ENCODE peak calls at places on chromosomes 13 and 19, in six cellular contexts. I is H1, V is stomach, E is prostate gland, F is GM23338, R is esophagus muscularis mucosa. T is an unnamed sample.

GRCh38 chr13:87003265-87003664 is 667.9 kb upstream of the SLITRK5 start:
- DNase-seq in I (no peak), V (no peak), E (no peak), F (no peak), R (no peak), T (no peak)

GRCh38 chr19:10206226-10206873 is 11.6 kb upstream of the DNMT1 start:
- DNase-seq in I (no peak), V (no peak), E (no peak), F (no peak), R (no peak), T (no peak)

GRCh38 chr13:30022256-30022655 is 171.8 kb upstream of the UBL3 start:
- DNase-seq in I (no peak), V (no peak), E (no peak), F (no peak), R (no peak), T (no peak)

GRCh38 chr13:85650613-85651012 is 148.6 kb downstream of the SLITRK6 start:
- DNase-seq in I (no peak), V (no peak), E (no peak), F (peak), R (no peak), T (no peak)

GRCh38 chr19:55172741-55173140 is 6.3 kb upstream of the DNAAF3 start:
- DNase-seq in I (no peak), V (no peak), E (no peak), F (no peak), R (no peak), T (no peak)

GRCh38 chr13:68697551-68697950 is 1410.1 kb upstream of the ATXN8OS start:
- DNase-seq in I (no peak), V (no peak), E (no peak), F (no peak), R (no peak), T (no peak)

GRCh38 chr19:29311391-29311790 is 98.4 kb upstream of the UQCRFS1 start:
- DNase-seq in I (no peak), V (no peak), E (no peak), F (peak), R (no peak), T (no peak)

GRCh38 chr13:34201050-34201913 is 383.3 kb downstream of the RFC3 start:
- DNase-seq in I (no peak), V (no peak), E (peak), F (no peak), R (no peak), T (no peak)

GRCh38 chr19:3809881-3810707 is 23.9 kb upstream of the MATK start:
- DNase-seq in I (no peak), V (no peak), E (no peak), F (no peak), R (no peak), T (no peak)

GRCh38 chr19:40403262-40403984 is 9.8 kb downstream of the PRX start:
- DNase-seq in I (peak), V (peak), E (peak), F (peak), R (peak), T (peak)

GRCh38 chr13:77306458-77306857 is 20.4 kb downstream of the MYCBP2 start:
- DNase-seq in I (no peak), V (no peak), E (no peak), F (no peak), R (no peak), T (no peak)

GRCh38 chr19:11624064-11624463 is 26.8 kb downstream of the ZNF627 start:
- DNase-seq in I (no peak), V (no peak), E (no peak), F (no peak), R (no peak), T (no peak)

GRCh38 chr19:19554074-19555023 is 16.3 kb downstream of the CILP2 start:
- DNase-seq in I (no peak), V (peak), E (no peak), F (peak), R (no peak), T (peak)

GRCh38 chr13:112441779-112442310 is 65.7 kb downstream of the SPACA7 start:
- DNase-seq in I (no peak), V (no peak), E (no peak), F (no peak), R (no peak), T (peak)

GRCh38 chr13:101876951-101877350 is 424.5 kb downstream of the ITGBL1 start:
- DNase-seq in I (no peak), V (no peak), E (no peak), F (no peak), R (no peak), T (no peak)

GRCh38 chr13:43596924-43597598 is 189.7 kb downstream of the ENOX1 start:
- DNase-seq in I (no peak), V (no peak), E (no peak), F (no peak), R (no peak), T (no peak)

GRCh38 chr13:20945952-20946383 is 43.4 kb upstream of the XPO4 start:
- DNase-seq in I (peak), V (no peak), E (no peak), F (peak), R (no peak), T (no peak)

GRCh38 chr19:21603431-21604153 is 98.2 kb downstream of the ZNF429 start:
- DNase-seq in I (no peak), V (no peak), E (no peak), F (peak), R (no peak), T (no peak)

GRCh38 chr19:41407271-41407670 is 9.7 kb downstream of the BCKDHA start:
- DNase-seq in I (no peak), V (no peak), E (no peak), F (peak), R (no peak), T (no peak)

GRCh38 chr13:97492257-97492656 is 58.3 kb downstream of the RAP2A start:
- DNase-seq in I (no peak), V (no peak), E (no peak), F (no peak), R (no peak), T (no peak)

GRCh38 chr13:113092776-113093579 is 12.6 kb upstream of the F7 start:
- DNase-seq in I (no peak), V (no peak), E (no peak), F (no peak), R (no peak), T (peak)

GRCh38 chr13:47835470-47836228 is 165.4 kb downstream of the SUCLA2 start:
- DNase-seq in I (no peak), V (no peak), E (no peak), F (no peak), R (peak), T (no peak)

GRCh38 chr19:28023064-28023463 is 1189.9 kb downstream of the UQCRFS1 start:
- DNase-seq in I (no peak), V (no peak), E (no peak), F (no peak), R (peak), T (no peak)

GRCh38 chr13:92592757-92593156 is 633.9 kb upstream of the GPC6 start:
- DNase-seq in I (no peak), V (no peak), E (no peak), F (no peak), R (no peak), T (no peak)

GRCh38 chr19:35231956-35232746 is 3.6 kb upstream of the FAM187B start:
- DNase-seq in I (no peak), V (no peak), E (no peak), F (no peak), R (peak), T (no peak)

GRCh38 chr13:24187185-24187584 is 26.7 kb downstream of the SPATA13 start:
- DNase-seq in I (no peak), V (no peak), E (no peak), F (no peak), R (peak), T (no peak)

GRCh38 chr19:17385878-17386611 is 8.0 kb downstream of the CCDC194 start:
- DNase-seq in I (no peak), V (peak), E (no peak), F (peak), R (no peak), T (peak)

GRCh38 chr19:14002571-14003278 is 3.4 kb downstream of the RFX1 start:
- DNase-seq in I (no peak), V (no peak), E (no peak), F (no peak), R (no peak), T (no peak)

GRCh38 chr13:86446311-86446710 is 647.1 kb upstream of the SLITRK6 start:
- DNase-seq in I (peak), V (no peak), E (no peak), F (peak), R (no peak), T (no peak)

GRCh38 chr19:55146648-55147218 is 2.3 kb downstream of the TNNT1 start:
- DNase-seq in I (peak), V (no peak), E (no peak), F (peak), R (no peak), T (no peak)

GRCh38 chr19:49318296-49318695 is 6.7 kb downstream of the SLC6A16 start:
- DNase-seq in I (no peak), V (no peak), E (no peak), F (no peak), R (no peak), T (no peak)

GRCh38 chr13:45121421-45121820 is 1.1 kb downstream of the GTF2F2 start:
- DNase-seq in I (no peak), V (no peak), E (no peak), F (peak), R (no peak), T (no peak)
- TF ChIP-seq CTCF in I (no peak), V (no peak), E (no peak), F (no peak), R (no peak), T (no peak)

DNA sequence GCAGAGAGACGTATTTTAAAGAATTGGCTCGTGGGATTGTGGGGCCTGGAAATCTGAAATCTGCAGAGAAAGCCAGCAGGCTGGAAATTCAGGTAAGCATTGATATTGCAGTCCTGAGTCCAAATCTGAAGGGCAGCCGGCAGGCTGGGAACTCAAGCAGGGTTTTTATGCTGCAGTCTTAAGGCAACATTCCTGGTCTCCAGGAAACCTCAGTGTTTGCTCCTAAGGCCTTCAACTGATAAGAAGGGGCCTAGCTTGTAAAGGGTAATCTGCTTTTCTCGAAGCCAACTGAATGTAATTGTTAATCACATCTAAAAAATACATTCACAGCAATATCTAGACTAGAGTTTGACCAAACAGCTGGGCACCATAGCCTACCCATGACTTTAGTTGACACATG is 154.4 kb downstream of the EFNB2 start:
- DNase-seq in I (no peak), V (peak), E (no peak), F (no peak), R (no peak), T (no peak)
- TF ChIP-seq POLR2AphosphoS5 in I (no peak), V (no peak), E (no peak), F (no peak), R (no peak), T (no peak)

GRCh38 chr19:31139871-31140505 is 209.2 kb downstream of the TSHZ3 start:
- DNase-seq in I (no peak), V (no peak), E (no peak), F (no peak), R (no peak), T (no peak)
- TF ChIP-seq CTCF in I (no peak), V (no peak), E (no peak), F (no peak), R (no peak), T (no peak)

GRCh38 chr13:90519157-90519556 is 828.3 kb upstream of the MIR17HG start:
- DNase-seq in I (no peak), V (no peak), E (no peak), F (no peak), R (no peak), T (peak)

DNA sequence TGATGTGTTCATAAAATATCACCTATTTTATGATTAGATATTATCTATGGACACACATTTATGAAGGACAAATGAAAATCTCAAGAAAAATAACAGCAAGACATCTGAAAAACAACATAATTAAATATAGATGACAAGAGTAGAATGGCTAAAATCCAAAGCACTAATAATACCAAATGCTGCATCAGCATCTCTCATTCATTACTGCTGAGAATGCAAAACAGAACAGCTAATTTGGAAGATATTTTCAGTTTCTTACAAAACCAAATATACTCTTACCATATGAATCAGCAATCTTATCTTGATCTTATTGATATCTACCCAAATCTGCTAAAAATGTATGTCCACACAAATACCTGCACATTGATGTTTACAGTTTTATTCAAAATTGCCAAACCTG is 829.1 kb upstream of the MIR17HG start:
- DNase-seq in I (no peak), V (no peak), E (no peak), F (no peak), R (no peak), T (no peak)
- TF ChIP-seq POLR2AphosphoS5 in I (no peak), V (no peak), E (no peak), F (no peak), R (no peak), T (no peak)